ENCODE peak calls at places on chromosomes 1 and 21, in four cellular contexts. J is upper lobe of right lung, W is heart left ventricle, A is lung. Z is an unnamed sample.
A peak's percentile ranks its signal among the peaks of the same experiment; 100 is the strongest.

GRCh38 chr1:78254517-78254916 is 208.8 kb downstream of the GIPC2 start:
- DNase-seq in J (no peak), W (no peak), A (no peak), Z (no peak)

GRCh38 chr1:19926296-19927129 is 3.1 kb upstream of the PLA2G2E start:
- DNase-seq in J (no peak), W (no peak), A (no peak), Z (no peak)

GRCh38 chr1:228982637-228983036 is 247.4 kb downstream of the RHOU start:
- DNase-seq in J (no peak), W (no peak), A (no peak), Z (no peak)

GRCh38 chr1:228311091-228311490 is 95.5 kb downstream of the TRIM11 start:
- DNase-seq in J (no peak), W (no peak), A (no peak), Z (no peak)

GRCh38 chr1:3922201-3922725 is 22.2 kb upstream of the C1orf174 start:
- DNase-seq in J (peak; percentile 60), W (no peak), A (peak; percentile 76), Z (no peak)

GRCh38 chr1:41416552-41417334 is 55.5 kb downstream of the FOXO6 start:
- DNase-seq in J (peak; percentile 80), W (peak; percentile 62), A (peak; percentile 66), Z (peak; percentile 86)

GRCh38 chr1:232922475-232922874 is 27.9 kb upstream of the NTPCR start:
- DNase-seq in J (no peak), W (no peak), A (no peak), Z (no peak)

GRCh38 chr1:36561365-36561731 is 78.6 kb upstream of the CSF3R start:
- DNase-seq in J (peak; percentile 22), W (no peak), A (no peak), Z (no peak)

GRCh38 chr1:91555074-91555730 is 54.6 kb downstream of the CDC7 start:
- DNase-seq in J (no peak), W (no peak), A (no peak), Z (no peak)

GRCh38 chr1:33641099-33641830 is 168.8 kb downstream of the ZSCAN20 start:
- DNase-seq in J (no peak), W (no peak), A (no peak), Z (no peak)

GRCh38 chr1:172609528-172609927 is 49.4 kb upstream of the FASLG start:
- DNase-seq in J (no peak), W (no peak), A (no peak), Z (no peak)

GRCh38 chr1:219264557-219264956 is 90.9 kb downstream of the LYPLAL1 start:
- DNase-seq in J (no peak), W (no peak), A (no peak), Z (no peak)

GRCh38 chr1:116411784-116412479 is 38.9 kb downstream of the ATP1A1 start:
- DNase-seq in J (no peak), W (no peak), A (no peak), Z (no peak)

GRCh38 chr1:113940365-113941244 is 11.5 kb downstream of the HIPK1 start:
- DNase-seq in J (no peak), W (no peak), A (no peak), Z (no peak)

GRCh38 chr21:42028754-42029385 is 18.7 kb upstream of the ZBTB21 start:
- DNase-seq in J (no peak), W (no peak), A (no peak), Z (no peak)

GRCh38 chr1:229067546-229067945 is 203.4 kb upstream of the RAB4A start:
- DNase-seq in J (no peak), W (no peak), A (peak; percentile 25), Z (no peak)

GRCh38 chr1:153652795-153653507 is 5.6 kb upstream of the SNAPIN start:
- DNase-seq in J (no peak), W (no peak), A (no peak), Z (no peak)

GRCh38 chr1:164559342-164560070 is 522 bp downstream of the PBX1 start:
- DNase-seq in J (peak; percentile 66), W (peak; percentile 61), A (peak; percentile 39), Z (peak; percentile 44)

GRCh38 chr1:56575865-56576264 is 3.5 kb downstream of the PLPP3 start:
- DNase-seq in J (no peak), W (no peak), A (no peak), Z (no peak)

GRCh38 chr1:56572334-56573050 is 6.9 kb downstream of the PLPP3 start:
- DNase-seq in J (no peak), W (no peak), A (no peak), Z (no peak)

GRCh38 chr1:56576880-56577858 is 2.2 kb downstream of the PLPP3 start:
- DNase-seq in J (no peak), W (peak; percentile 28), A (no peak), Z (no peak)

GRCh38 chr1:56573311-56573710 is 6.1 kb downstream of the PLPP3 start:
- DNase-seq in J (no peak), W (peak; percentile 44), A (no peak), Z (no peak)

GRCh38 chr1:56574794-56575193 is 4.6 kb downstream of the PLPP3 start:
- DNase-seq in J (no peak), W (no peak), A (no peak), Z (no peak)
- H3K4me3 ChIP-seq in J (peak overlapping the region; percentile 83), W (peak overlapping the region; percentile 94), A (no peak overlapping the region), Z (peak overlapping the region; percentile 90)

GRCh38 chr1:203302894-203303293 is 2.4 kb upstream of the BTG2 start:
- DNase-seq in J (peak; percentile 2), W (no peak), A (no peak), Z (no peak)

GRCh38 chr1:203304391-203304918 is 864 bp upstream of the BTG2 start:
- DNase-seq in J (peak; percentile 56), W (no peak), A (no peak), Z (no peak)

GRCh38 chr1:203300441-203301330 is 4.6 kb upstream of the BTG2 start:
- DNase-seq in J (peak; percentile 38), W (no peak), A (no peak), Z (no peak)

GRCh38 chr1:203301331-203301668 is 4.0 kb upstream of the BTG2 start:
- DNase-seq in J (no peak), W (no peak), A (no peak), Z (no peak)

GRCh38 chr1:203302461-203302860 is 2.9 kb upstream of the BTG2 start:
- DNase-seq in J (peak; percentile 21), W (no peak), A (no peak), Z (no peak)
- H3K4me1 ChIP-seq in J (peaks cover 14% of the 10 kb centered on the region), W (peaks cover 5% of the 10 kb centered on the region), A (no peaks in the 10 kb centered on the region), Z (peaks cover 7% of the 10 kb centered on the region)

DNA sequence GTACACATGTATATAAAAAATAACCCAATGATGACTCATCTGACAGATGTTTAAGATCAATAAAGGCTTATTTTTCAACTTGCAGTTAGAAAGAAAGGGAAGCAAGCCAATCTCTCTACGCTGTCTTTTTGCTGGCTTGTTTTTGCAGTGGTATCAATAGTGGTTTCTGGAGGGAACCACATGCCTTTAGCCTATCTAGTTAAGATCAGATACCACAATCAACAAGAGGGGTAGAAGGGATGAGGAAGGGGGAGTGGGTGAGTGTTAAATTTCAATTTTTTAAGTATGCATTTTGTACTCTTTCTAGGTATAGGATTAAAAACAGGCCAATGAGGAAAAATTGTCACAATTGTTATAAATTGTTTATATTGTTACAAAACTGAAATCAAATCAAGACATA is 276.2 kb downstream of the KCNH1 start:
- DNase-seq in J (no peak), W (no peak), A (no peak), Z (no peak)
- H3K4me3 ChIP-seq in J (no peak overlapping the region), W (no peak overlapping the region), A (no peak overlapping the region), Z (no peak overlapping the region)

DNA sequence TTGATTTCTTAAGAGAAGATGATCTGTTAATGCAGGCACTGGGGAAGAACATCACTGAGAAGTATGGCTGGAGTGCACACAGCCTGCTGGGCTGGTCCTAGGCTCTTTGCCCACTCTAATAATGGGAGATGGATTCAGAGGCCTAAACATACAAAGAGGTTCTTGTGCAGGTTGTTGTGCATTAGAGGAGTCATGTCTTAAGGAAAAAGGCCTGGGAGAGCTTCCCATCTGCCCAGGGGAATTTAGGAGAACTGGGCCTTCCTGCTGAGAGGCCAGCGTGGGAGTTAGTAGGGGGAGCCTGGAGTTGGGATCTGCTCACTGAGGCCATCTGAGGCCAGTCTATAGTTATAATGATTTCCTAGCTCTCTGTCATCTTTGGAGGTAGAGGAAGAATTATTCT is 126.7 kb downstream of the TLR5 start:
- DNase-seq in J (no peak), W (no peak), A (no peak), Z (no peak)
- H3K4me1 ChIP-seq in J (peaks cover 4% of the 10 kb centered on the region), W (peaks cover 10% of the 10 kb centered on the region), A (peaks cover 5% of the 10 kb centered on the region), Z (no peaks in the 10 kb centered on the region)

GRCh38 chr1:31943546-31944184 is 5.5 kb upstream of the PTP4A2 start:
- DNase-seq in J (no peak), W (no peak), A (no peak), Z (no peak)
- H3K4me3 ChIP-seq in J (peak overlapping the region; percentile 51), W (no peak overlapping the region), A (no peak overlapping the region), Z (peak overlapping the region; percentile 64)

DNA sequence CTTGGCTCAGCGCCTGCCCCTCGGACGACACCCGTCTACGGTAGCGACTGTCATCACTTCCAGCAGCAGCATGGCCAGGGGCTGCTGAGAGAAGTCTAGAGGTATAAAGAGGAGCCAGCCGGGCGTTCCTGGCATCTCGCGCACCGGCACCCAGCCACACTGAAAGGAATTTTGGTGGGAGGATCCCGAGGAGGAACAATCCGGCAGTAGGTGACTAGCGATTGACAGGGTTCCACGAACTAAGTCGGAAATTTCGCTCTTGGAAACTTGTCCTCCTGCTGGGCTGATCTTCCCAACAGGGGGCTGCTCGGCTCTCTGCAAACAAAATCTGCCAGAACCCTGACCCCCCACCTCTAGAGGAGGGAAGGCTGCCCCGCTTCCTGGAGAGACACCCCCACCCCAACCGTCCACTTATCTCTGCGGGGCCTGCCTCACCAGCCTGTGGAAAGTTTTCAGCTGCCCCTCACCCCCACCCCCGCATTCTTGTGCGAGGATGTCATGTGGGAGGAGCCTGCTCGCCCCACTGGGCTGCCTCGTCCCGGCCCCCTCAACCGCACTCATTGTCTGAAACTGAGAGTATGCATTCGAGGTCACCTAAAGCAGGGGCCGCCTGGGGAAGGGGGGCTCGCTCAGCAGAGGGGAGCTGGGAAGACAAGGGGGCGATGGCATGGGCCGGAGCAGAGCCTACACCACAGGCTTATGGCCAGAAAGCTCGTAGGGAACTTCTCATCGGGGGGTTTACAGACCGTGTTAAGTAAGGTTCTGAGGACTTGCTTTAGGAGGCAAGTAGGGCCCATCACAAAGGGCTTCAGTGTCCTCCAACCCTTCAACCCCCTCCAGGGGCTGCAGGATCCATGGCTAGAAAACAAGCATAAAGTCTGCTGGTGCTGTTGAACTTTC is 9.6 kb downstream of the EPHA2 start:
- DNase-seq in J (peak; percentile 81), W (peak; percentile 93), A (peak; percentile 69), Z (peak; percentile 73)
- H3K4me1 ChIP-seq in J (peaks cover 66% of the 10 kb centered on the region), W (peaks cover 76% of the 10 kb centered on the region), A (peaks cover 51% of the 10 kb centered on the region), Z (peaks cover 37% of the 10 kb centered on the region)

GRCh38 chr1:67748630-67749029 is 63.6 kb downstream of the GADD45A start:
- DNase-seq in J (no peak), W (no peak), A (no peak), Z (no peak)
- H3K4me3 ChIP-seq in J (peak overlapping the region; percentile 14), W (no peak overlapping the region), A (no peak overlapping the region), Z (peak overlapping the region; percentile 26)

Z was measured in psoas muscle.